ENCODE peak calls at places on chromosomes 11 and 22, in seven cellular contexts. M, L, A, I, E, P and U are unnamed samples.

GRCh38 chr22:46547179-46547882 is 9.9 kb upstream of the CELSR1 start:
- DNase-seq in M (peak), L (no peak), P (no peak), A (no peak), I (no peak), E (no peak), U (no peak)

GRCh38 chr11:70415176-70415575 is 16.8 kb downstream of the CTTN start:
- DNase-seq in L (no peak), I (no peak), P (no peak), M (no peak), A (no peak), E (no peak), U (no peak)

GRCh38 chr11:3674189-3674588 is 3.0 kb upstream of the CHRNA10 start:
- DNase-seq in E (no peak), M (peak), A (no peak), L (no peak), I (no peak), P (no peak), U (no peak)

GRCh38 chr11:2860636-2861035 is 24.9 kb downstream of the CDKN1C start:
- DNase-seq in A (no peak), E (peak), I (no peak), M (peak), L (no peak), P (no peak), U (no peak)

GRCh38 chr22:33811686-33812085 is 108.6 kb downstream of the LARGE1 start:
- DNase-seq in L (no peak), E (no peak), A (no peak), P (no peak), I (no peak), M (no peak), U (no peak)

GRCh38 chr11:126799974-126800373 is 200.6 kb downstream of the KIRREL3 start:
- DNase-seq in A (no peak), I (no peak), L (no peak), M (no peak), E (no peak), P (no peak), U (no peak)

GRCh38 chr11:106998126-106998525 is 20.1 kb downstream of the GUCY1A2 start:
- DNase-seq in I (no peak), A (no peak), M (no peak), L (no peak), E (no peak), P (no peak), U (no peak)

GRCh38 chr22:45105281-45105700 is 58.4 kb upstream of the NUP50 start:
- DNase-seq in P (no peak), L (no peak), I (no peak), E (no peak), M (no peak), A (no peak), U (no peak)

GRCh38 chr11:78812513-78813293 is 238.0 kb upstream of the NARS2 start:
- DNase-seq in I (no peak), A (no peak), E (no peak), M (no peak), P (no peak), L (no peak), U (no peak)

GRCh38 chr11:32960553-32961164 is 55.0 kb upstream of the DEPDC7 start:
- DNase-seq in A (no peak), M (peak), I (no peak), P (no peak), L (no peak), E (no peak), U (no peak)

GRCh38 chr11:128422576-128423370 is 164.6 kb downstream of the ETS1 start:
- DNase-seq in I (no peak), E (peak), A (no peak), M (no peak), L (peak), P (peak), U (no peak)

GRCh38 chr11:116193321-116194114 is 579.3 kb downstream of the BUD13 start:
- DNase-seq in A (no peak), E (no peak), M (peak), P (no peak), I (no peak), L (no peak), U (no peak)